ENCODE peak calls at places on chromosomes 6 and 20, in five cellular contexts. R is adipocyte, L is SK-MEL-5, N is PC-3, X is RWPE1. P is an unnamed sample.

GRCh38 chr6:32298632-32299336 is 72.9 kb downstream of the TSBP1 start:
- DNase-seq in R (peak), L (no peak), N (peak), X (no peak), P (no peak)

GRCh38 chr6:157674061-157674460 is 149.0 kb upstream of the SNX9 start:
- DNase-seq in R (no peak), L (no peak), N (no peak), X (no peak), P (no peak)

GRCh38 chr6:22569281-22570184 is at the start of gene HDGFL1:
- DNase-seq in R (no peak), L (no peak), N (no peak), X (no peak), P (no peak)

GRCh38 chr20:46965477-46965876 is 70.8 kb downstream of the EYA2 start:
- DNase-seq in R (no peak), L (no peak), N (no peak), X (no peak), P (no peak)

GRCh38 chr6:111326563-111326962 is 156.5 kb downstream of the REV3L start:
- DNase-seq in R (no peak), L (no peak), N (no peak), X (no peak), P (no peak)

GRCh38 chr6:168525926-168526630 is 85.1 kb downstream of the SMOC2 start:
- DNase-seq in R (no peak), L (no peak), N (no peak), X (no peak), P (no peak)

GRCh38 chr20:62929051-62929538 is 2.8 kb upstream of the DIDO1 start:
- DNase-seq in R (peak), L (peak), N (peak), X (peak), P (no peak)

GRCh38 chr6:119240257-119241123 is 109.1 kb downstream of the MAN1A1 start:
- DNase-seq in R (no peak), L (no peak), N (no peak), X (no peak), P (no peak)

GRCh38 chr6:150894935-150895686 is 29.6 kb downstream of the MTHFD1L start:
- DNase-seq in R (peak), L (peak), N (peak), X (peak), P (no peak)

GRCh38 chr6:44851176-44851575 is 463.7 kb downstream of the CDC5L start:
- DNase-seq in R (peak), L (no peak), N (no peak), X (no peak), P (no peak)

GRCh38 chr6:43990627-43991619 is 136.3 kb downstream of the MRPL14 start:
- DNase-seq in R (peak), L (no peak), N (no peak), X (no peak), P (no peak)

GRCh38 chr6:109117346-109118035 is 22.2 kb downstream of the CEP57L1 start:
- DNase-seq in R (no peak), L (no peak), N (no peak), X (no peak), P (peak)

GRCh38 chr6:69775450-69775849 is 21.4 kb downstream of the LMBRD1 start:
- DNase-seq in R (no peak), L (no peak), N (no peak), X (no peak), P (peak)